ENCODE peak calls at places on chromosomes 12 and 14, in seven cellular contexts. One of them, this sample, is unnamed.

GRCh38 chr14:70920608-70921007 is 13.3 kb downstream of the PCNX1 start:
- DNase-seq in body of pancreas: no peak
- DNase-seq in AG10803: no peak
- DNase-seq in WTC11: no peak
- DNase-seq in AG04450: no peak
- DNase-seq in breast epithelium: no peak
- DNase-seq in heart left ventricle: no peak
- DNase-seq in this sample: no peak

GRCh38 chr14:71430321-71431168 is 501.7 kb upstream of the RGS6 start:
- DNase-seq in body of pancreas: no peak
- DNase-seq in AG10803: no peak
- DNase-seq in heart left ventricle: no peak
- DNase-seq in breast epithelium: no peak
- DNase-seq in WTC11: no peak
- DNase-seq in AG04450: no peak
- DNase-seq in this sample: no peak

GRCh38 chr14:39016733-39017095 is 86.3 kb downstream of the SEC23A start:
- DNase-seq in AG04450: no peak
- DNase-seq in WTC11: no peak
- DNase-seq in breast epithelium: no peak
- DNase-seq in AG10803: no peak
- DNase-seq in body of pancreas: no peak
- DNase-seq in heart left ventricle: no peak
- DNase-seq in this sample: no peak

GRCh38 chr14:76708028-76708427 is 53.2 kb upstream of the VASH1 start:
- DNase-seq in AG10803: no peak
- DNase-seq in breast epithelium: no peak
- DNase-seq in AG04450: no peak
- DNase-seq in WTC11: no peak
- DNase-seq in heart left ventricle: no peak
- DNase-seq in body of pancreas: no peak
- DNase-seq in this sample: no peak

GRCh38 chr12:104695453-104696148 is 238.9 kb downstream of the CHST11 start:
- DNase-seq in body of pancreas: no peak
- DNase-seq in AG10803: peak; percentile 74
- DNase-seq in heart left ventricle: no peak
- DNase-seq in WTC11: no peak
- DNase-seq in AG04450: peak; percentile 59
- DNase-seq in breast epithelium: no peak
- DNase-seq in this sample: no peak

GRCh38 chr12:110937104-110937641 is 16.8 kb upstream of the MYL2 start:
- DNase-seq in AG10803: peak; percentile 17
- DNase-seq in WTC11: peak; percentile 86
- DNase-seq in body of pancreas: peak; percentile 40
- DNase-seq in heart left ventricle: no peak
- DNase-seq in AG04450: no peak
- DNase-seq in breast epithelium: no peak
- DNase-seq in this sample: peak; percentile 84

GRCh38 chr12:1591029-1591428 is 3.4 kb downstream of the FBXL14 start:
- DNase-seq in AG04450: no peak
- DNase-seq in WTC11: no peak
- DNase-seq in AG10803: no peak
- DNase-seq in body of pancreas: no peak
- DNase-seq in heart left ventricle: no peak
- DNase-seq in breast epithelium: no peak
- DNase-seq in this sample: no peak

GRCh38 chr12:81542621-81543020 is 216.5 kb downstream of the PPFIA2 start:
- DNase-seq in AG10803: no peak
- DNase-seq in heart left ventricle: no peak
- DNase-seq in body of pancreas: no peak
- DNase-seq in AG04450: no peak
- DNase-seq in breast epithelium: no peak
- DNase-seq in WTC11: no peak
- DNase-seq in this sample: no peak

GRCh38 chr14:67071506-67071905 is 117.7 kb upstream of the GARIN2 start:
- DNase-seq in body of pancreas: no peak
- DNase-seq in AG10803: no peak
- DNase-seq in WTC11: no peak
- DNase-seq in heart left ventricle: no peak
- DNase-seq in breast epithelium: no peak
- DNase-seq in AG04450: no peak
- DNase-seq in this sample: no peak

GRCh38 chr14:78005325-78005724 is 164.8 kb upstream of the NRXN3 start:
- DNase-seq in AG04450: no peak
- DNase-seq in body of pancreas: no peak
- DNase-seq in WTC11: no peak
- DNase-seq in AG10803: peak; percentile 1
- DNase-seq in heart left ventricle: no peak
- DNase-seq in breast epithelium: no peak
- DNase-seq in this sample: no peak

GRCh38 chr12:11814362-11814761 is 164.9 kb downstream of the ETV6 start:
- DNase-seq in body of pancreas: no peak
- DNase-seq in breast epithelium: no peak
- DNase-seq in WTC11: no peak
- DNase-seq in heart left ventricle: no peak
- DNase-seq in AG10803: peak; percentile 75
- DNase-seq in AG04450: peak; percentile 67
- DNase-seq in this sample: no peak

GRCh38 chr12:24546084-24546483 is 402.8 kb downstream of the BCAT1 start:
- DNase-seq in AG04450: no peak
- DNase-seq in body of pancreas: no peak
- DNase-seq in heart left ventricle: no peak
- DNase-seq in AG10803: no peak
- DNase-seq in WTC11: no peak
- DNase-seq in breast epithelium: no peak
- DNase-seq in this sample: no peak

GRCh38 chr12:55034218-55034617 is 14.4 kb downstream of the NEUROD4 start:
- DNase-seq in WTC11: no peak
- DNase-seq in heart left ventricle: no peak
- DNase-seq in body of pancreas: no peak
- DNase-seq in AG10803: no peak
- DNase-seq in breast epithelium: no peak
- DNase-seq in AG04450: no peak
- DNase-seq in this sample: peak; percentile 69

GRCh38 chr12:58252914-58253313 is 311.5 kb downstream of the ATP23 start:
- DNase-seq in AG10803: no peak
- DNase-seq in breast epithelium: no peak
- DNase-seq in AG04450: no peak
- DNase-seq in heart left ventricle: no peak
- DNase-seq in WTC11: no peak
- DNase-seq in body of pancreas: no peak
- DNase-seq in this sample: no peak

GRCh38 chr14:24817638-24818053 is 183.7 kb upstream of the GZMB start:
- DNase-seq in WTC11: no peak
- DNase-seq in heart left ventricle: no peak
- DNase-seq in AG10803: peak; percentile 56
- DNase-seq in body of pancreas: no peak
- DNase-seq in AG04450: no peak
- DNase-seq in breast epithelium: no peak
- DNase-seq in this sample: no peak

GRCh38 chr12:6535960-6536847 is 1.9 kb downstream of the GAPDH start:
- DNase-seq in AG10803: no peak
- DNase-seq in body of pancreas: no peak
- DNase-seq in breast epithelium: no peak
- DNase-seq in AG04450: no peak
- DNase-seq in WTC11: no peak
- DNase-seq in heart left ventricle: no peak
- DNase-seq in this sample: no peak

GRCh38 chr12:76713130-76713529 is 50.8 kb upstream of the ZDHHC17 start:
- DNase-seq in heart left ventricle: no peak
- DNase-seq in breast epithelium: no peak
- DNase-seq in body of pancreas: no peak
- DNase-seq in WTC11: peak; percentile 21
- DNase-seq in AG10803: no peak
- DNase-seq in AG04450: no peak
- DNase-seq in this sample: no peak

GRCh38 chr12:127245437-127245836 is 1021.5 kb upstream of the TMEM132C start:
- DNase-seq in AG04450: no peak
- DNase-seq in breast epithelium: no peak
- DNase-seq in WTC11: no peak
- DNase-seq in heart left ventricle: no peak
- DNase-seq in body of pancreas: no peak
- DNase-seq in AG10803: peak; percentile 61
- DNase-seq in this sample: no peak

GRCh38 chr12:12726543-12727093 is 9.4 kb downstream of the CDKN1B start:
- DNase-seq in breast epithelium: no peak
- DNase-seq in AG10803: peak; percentile 77
- DNase-seq in WTC11: no peak
- DNase-seq in AG04450: no peak
- DNase-seq in heart left ventricle: no peak
- DNase-seq in body of pancreas: no peak
- DNase-seq in this sample: no peak

GRCh38 chr12:65685514-65685913 is 138.8 kb upstream of the HMGA2 start:
- DNase-seq in WTC11: no peak
- DNase-seq in breast epithelium: no peak
- DNase-seq in AG04450: no peak
- DNase-seq in AG10803: peak; percentile 53
- DNase-seq in heart left ventricle: no peak
- DNase-seq in body of pancreas: no peak
- DNase-seq in this sample: no peak

GRCh38 chr14:59688224-59689170 is 111.9 kb upstream of the CCDC175 start:
- DNase-seq in WTC11: peak; percentile 76
- DNase-seq in heart left ventricle: no peak
- DNase-seq in body of pancreas: peak; percentile 31
- DNase-seq in breast epithelium: no peak
- DNase-seq in AG04450: peak; percentile 20
- DNase-seq in AG10803: peak; percentile 57
- DNase-seq in this sample: peak; percentile 66

GRCh38 chr14:99029916-99030305 is 242.1 kb downstream of the BCL11B start:
- DNase-seq in breast epithelium: no peak
- DNase-seq in heart left ventricle: no peak
- DNase-seq in WTC11: no peak
- DNase-seq in body of pancreas: no peak
- DNase-seq in AG04450: no peak
- DNase-seq in AG10803: no peak
- DNase-seq in this sample: no peak

GRCh38 chr14:79016828-79017505 is 846.8 kb downstream of the NRXN3 start:
- DNase-seq in WTC11: no peak
- DNase-seq in body of pancreas: no peak
- DNase-seq in AG10803: peak; percentile 86
- DNase-seq in AG04450: peak; percentile 72
- DNase-seq in heart left ventricle: no peak
- DNase-seq in breast epithelium: no peak
- DNase-seq in this sample: no peak

GRCh38 chr14:79011920-79012204 is 841.7 kb downstream of the NRXN3 start:
- DNase-seq in breast epithelium: no peak
- DNase-seq in AG04450: no peak
- DNase-seq in AG10803: peak; percentile 23
- DNase-seq in body of pancreas: no peak
- DNase-seq in heart left ventricle: no peak
- DNase-seq in WTC11: no peak
- DNase-seq in this sample: no peak

GRCh38 chr14:79009286-79009685 is 839.1 kb downstream of the NRXN3 start:
- DNase-seq in WTC11: no peak
- DNase-seq in heart left ventricle: no peak
- DNase-seq in AG04450: no peak
- DNase-seq in AG10803: no peak
- DNase-seq in body of pancreas: no peak
- DNase-seq in breast epithelium: no peak
- DNase-seq in this sample: no peak

DNA sequence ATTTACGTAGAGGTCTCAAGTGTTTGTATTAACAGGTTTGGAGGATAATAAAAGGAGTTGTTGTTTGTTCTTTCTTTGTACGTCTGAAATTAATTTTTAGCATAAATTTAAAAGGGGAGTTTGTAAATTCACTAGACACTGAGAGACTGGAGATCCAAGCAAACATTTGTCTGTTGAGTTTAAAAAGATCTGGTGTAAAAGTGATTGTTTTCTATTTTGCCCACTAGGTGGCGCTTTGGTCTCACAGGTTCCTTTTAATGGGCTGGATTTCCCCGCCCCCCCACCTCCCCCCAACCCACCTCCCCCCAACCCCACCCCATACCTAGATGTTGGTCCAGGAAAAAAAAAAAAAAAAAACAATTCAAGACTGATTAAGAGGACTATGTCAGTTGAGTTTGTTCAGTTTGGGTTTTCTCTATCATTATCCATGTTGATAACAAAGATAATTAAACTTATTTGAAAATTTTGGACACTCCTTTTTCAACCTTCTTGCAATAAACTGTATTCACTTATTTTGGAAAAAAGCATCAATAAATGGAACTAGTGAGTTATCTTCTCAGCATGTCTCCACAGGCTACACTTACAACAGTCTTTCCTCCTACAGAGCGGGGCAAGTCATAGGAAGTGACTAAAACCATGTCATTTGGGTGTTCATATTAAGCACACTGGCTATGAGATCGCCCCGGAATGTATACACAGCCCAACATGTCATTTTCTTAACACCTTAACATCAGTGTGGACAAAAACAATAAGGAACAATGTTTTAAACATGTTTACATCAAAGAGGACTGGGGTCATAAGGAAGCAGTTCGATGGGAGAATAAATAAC is 841.1 kb downstream of the NRXN3 start:
- DNase-seq in breast epithelium: no peak
- DNase-seq in heart left ventricle: no peak
- DNase-seq in body of pancreas: peak; percentile 28
- DNase-seq in AG10803: peak; percentile 36
- DNase-seq in AG04450: peak; percentile 15
- DNase-seq in WTC11: no peak
- DNase-seq in this sample: no peak
- TF ChIP-seq CTCF in breast epithelium: no peak
- TF ChIP-seq CTCF in heart left ventricle: peak; percentile 32
- TF ChIP-seq CTCF in body of pancreas: peak; percentile 23
- TF ChIP-seq CTCF in AG10803: peak; percentile 52
- TF ChIP-seq CTCF in AG04450: peak; percentile 42
- TF ChIP-seq CTCF in WTC11: peak; percentile 61
- TF ChIP-seq CTCF in this sample: peak; percentile 83

GRCh38 chr14:104698688-104699425 is 9.4 kb downstream of the INF2 start:
- DNase-seq in WTC11: no peak
- DNase-seq in AG10803: no peak
- DNase-seq in body of pancreas: no peak
- DNase-seq in AG04450: no peak
- DNase-seq in heart left ventricle: peak; percentile 68
- DNase-seq in breast epithelium: no peak
- DNase-seq in this sample: no peak
- TF ChIP-seq CTCF in WTC11: no peak
- TF ChIP-seq CTCF in AG10803: no peak
- TF ChIP-seq CTCF in body of pancreas: no peak
- TF ChIP-seq CTCF in AG04450: no peak
- TF ChIP-seq CTCF in heart left ventricle: no peak
- TF ChIP-seq CTCF in breast epithelium: no peak
- TF ChIP-seq CTCF in this sample: no peak

GRCh38 chr12:48003226-48004038 is 844 bp downstream of the COL2A1 start:
- DNase-seq in WTC11: peak; percentile 45
- DNase-seq in heart left ventricle: no peak
- DNase-seq in AG10803: peak; percentile 9
- DNase-seq in body of pancreas: no peak
- DNase-seq in AG04450: no peak
- DNase-seq in breast epithelium: no peak
- DNase-seq in this sample: no peak
- TF ChIP-seq CTCF in WTC11: no peak
- TF ChIP-seq CTCF in heart left ventricle: no peak
- TF ChIP-seq CTCF in AG10803: no peak
- TF ChIP-seq CTCF in body of pancreas: no peak
- TF ChIP-seq CTCF in AG04450: peak; percentile 1
- TF ChIP-seq CTCF in breast epithelium: no peak
- TF ChIP-seq CTCF in this sample: no peak

DNA sequence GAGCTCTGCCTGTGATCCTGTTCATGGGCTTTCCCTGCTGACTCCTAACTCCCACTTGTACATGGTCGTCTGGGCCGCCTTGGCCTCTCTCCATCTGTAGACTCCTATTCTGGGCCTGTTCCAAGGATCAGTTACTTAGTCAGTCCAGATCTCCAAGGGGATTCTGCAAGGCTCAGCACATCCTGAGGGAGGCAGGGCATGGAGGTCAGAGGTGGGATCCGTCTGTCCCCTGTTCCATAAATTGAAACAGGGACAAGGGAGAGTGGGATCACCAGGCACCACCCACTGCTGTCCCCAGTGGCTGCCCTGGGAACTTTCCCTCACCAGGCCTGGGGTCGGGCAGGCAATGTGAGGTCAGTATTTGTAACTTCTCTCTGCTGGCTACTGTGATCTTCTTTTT is 43.5 kb downstream of the KCTD10 start:
- DNase-seq in WTC11: peak; percentile 64
- DNase-seq in body of pancreas: peak; percentile 22
- DNase-seq in AG10803: no peak
- DNase-seq in breast epithelium: no peak
- DNase-seq in AG04450: no peak
- DNase-seq in heart left ventricle: peak; percentile 15
- DNase-seq in this sample: peak; percentile 56
- TF ChIP-seq CTCF in WTC11: peak; percentile 64
- TF ChIP-seq CTCF in body of pancreas: no peak
- TF ChIP-seq CTCF in AG10803: peak; percentile 40
- TF ChIP-seq CTCF in breast epithelium: no peak
- TF ChIP-seq CTCF in AG04450: peak; percentile 30
- TF ChIP-seq CTCF in heart left ventricle: peak; percentile 21
- TF ChIP-seq CTCF in this sample: peak; percentile 48

This sample was measured in glutamatergic neuron.